ENCODE peak calls at places on chromosomes 1 and 21, in ten cellular contexts. A is cardiac fibroblast; E is A549; U is fibroblast of lung; R is esophagus muscularis mucosa; F is OCI-LY7; V is SK-N-SH; H is NB4; Z is left lung; Q is CD8-positive, alpha-beta T cell. B is an unnamed sample.

GRCh38 chr1:233355841-233356704 is 28.5 kb downstream of the MAP3K21 start:
- DNase-seq in A (no peak), E (no peak), U (no peak), R (no peak), F (peak), V (no peak), H (no peak), Z (no peak), Q (no peak), B (peak)

GRCh38 chr1:198123146-198123545 is 33.7 kb upstream of the NEK7 start:
- DNase-seq in A (peak), E (no peak), U (peak), R (no peak), F (no peak), V (no peak), H (no peak), Z (no peak), Q (no peak), B (no peak)

GRCh38 chr1:227893696-227894305 is 53.9 kb downstream of the WNT9A start:
- DNase-seq in A (no peak), E (no peak), U (no peak), R (no peak), F (no peak), V (no peak), H (no peak), Z (peak), Q (no peak), B (no peak)

GRCh38 chr1:202615501-202616354 is 94.5 kb downstream of the SYT2 start:
- DNase-seq in A (peak), E (no peak), U (peak), R (no peak), F (peak), V (peak), H (peak), Z (no peak), Q (no peak), B (peak)

GRCh38 chr1:159922499-159923202 is 2.7 kb downstream of the TAGLN2 start:
- DNase-seq in A (peak), E (peak), U (peak), R (no peak), F (peak), V (peak), H (no peak), Z (no peak), Q (no peak), B (no peak)

GRCh38 chr1:156308078-156308477 is 9.0 kb upstream of the VHLL start:
- DNase-seq in A (peak), E (no peak), U (peak), R (no peak), F (no peak), V (no peak), H (no peak), Z (no peak), Q (no peak), B (no peak)

GRCh38 chr21:16870116-16870515 is 642.7 kb upstream of the CXADR start:
- DNase-seq in A (peak), E (no peak), U (no peak), R (no peak), F (no peak), V (no peak), H (no peak), Z (no peak), Q (no peak), B (no peak)

GRCh38 chr1:229132706-229133105 is 138.2 kb upstream of the RAB4A start:
- DNase-seq in A (no peak), E (no peak), U (no peak), R (no peak), F (no peak), V (no peak), H (no peak), Z (no peak), Q (no peak), B (no peak)

GRCh38 chr1:224052767-224053166 is 61.1 kb upstream of the FBXO28 start:
- DNase-seq in A (peak), E (no peak), U (peak), R (no peak), F (no peak), V (no peak), H (no peak), Z (no peak), Q (no peak), B (no peak)

GRCh38 chr1:245875581-245876263 is 631.4 kb downstream of the SMYD3 start:
- DNase-seq in A (no peak), E (no peak), U (peak), R (no peak), F (no peak), V (peak), H (no peak), Z (no peak), Q (no peak), B (no peak)

GRCh38 chr1:1290238-1290731 is 10.0 kb downstream of the SCNN1D start:
- DNase-seq in A (no peak), E (peak), U (peak), R (no peak), F (peak), V (peak), H (peak), Z (no peak), Q (peak), B (no peak)

GRCh38 chr1:12650001-12650421 is 6.1 kb downstream of the AADACL4 start:
- DNase-seq in A (peak), E (no peak), U (peak), R (no peak), F (no peak), V (no peak), H (no peak), Z (no peak), Q (no peak), B (no peak)

GRCh38 chr1:153774036-153774435 is 1.2 kb upstream of the SLC27A3 start:
- DNase-seq in A (no peak), E (no peak), U (no peak), R (no peak), F (no peak), V (no peak), H (peak), Z (no peak), Q (no peak), B (no peak)

GRCh38 chr1:26597629-26598039 is 68.1 kb downstream of the RPS6KA1 start:
- DNase-seq in A (peak), E (peak), U (peak), R (no peak), F (peak), V (peak), H (peak), Z (no peak), Q (no peak), B (no peak)

GRCh38 chr1:184118051-184118450 is 66.5 kb downstream of the TSEN15 start:
- DNase-seq in A (peak), E (peak), U (peak), R (no peak), F (no peak), V (no peak), H (no peak), Z (no peak), Q (no peak), B (no peak)

GRCh38 chr1:31299365-31299764 is 2.5 kb downstream of the ZCCHC17 start:
- DNase-seq in A (peak), E (no peak), U (peak), R (no peak), F (no peak), V (no peak), H (peak), Z (no peak), Q (no peak), B (no peak)

GRCh38 chr1:12215118-12215517 is 14.7 kb upstream of the VPS13D start:
- DNase-seq in A (no peak), E (no peak), U (no peak), R (no peak), F (no peak), V (no peak), H (no peak), Z (no peak), Q (no peak), B (no peak)

GRCh38 chr1:29196863-29197589 is 15.3 kb upstream of the SRSF4 start:
- DNase-seq in A (peak), E (peak), U (peak), R (no peak), F (no peak), V (no peak), H (no peak), Z (no peak), Q (no peak), B (no peak)

GRCh38 chr1:20483833-20484525 is 2.0 kb downstream of the CAMK2N1 start:
- DNase-seq in A (peak), E (peak), U (peak), R (no peak), F (no peak), V (peak), H (no peak), Z (peak), Q (no peak), B (no peak)

GRCh38 chr1:99674665-99675064 is 28.8 kb downstream of the PALMD start:
- DNase-seq in A (peak), E (no peak), U (no peak), R (no peak), F (no peak), V (no peak), H (no peak), Z (no peak), Q (no peak), B (no peak)

GRCh38 chr1:221794079-221794670 is 52.3 kb upstream of the DUSP10 start:
- DNase-seq in A (peak), E (no peak), U (peak), R (no peak), F (no peak), V (no peak), H (no peak), Z (no peak), Q (no peak), B (peak)

GRCh38 chr1:162988869-162989268 is 80.3 kb upstream of the RGS4 start:
- DNase-seq in A (no peak), E (no peak), U (no peak), R (no peak), F (no peak), V (no peak), H (no peak), Z (no peak), Q (no peak), B (no peak)

GRCh38 chr1:60850084-60850483 is 232.3 kb upstream of the NFIA start:
- DNase-seq in A (no peak), E (no peak), U (no peak), R (no peak), F (no peak), V (no peak), H (no peak), Z (no peak), Q (no peak), B (no peak)

GRCh38 chr1:184437306-184437705 is 50.5 kb downstream of the C1orf21 start:
- DNase-seq in A (no peak), E (no peak), U (no peak), R (no peak), F (no peak), V (no peak), H (no peak), Z (no peak), Q (no peak), B (no peak)

GRCh38 chr1:169361281-169361680 is 6.3 kb downstream of the NME7 start:
- DNase-seq in A (peak), E (no peak), U (peak), R (no peak), F (no peak), V (no peak), H (no peak), Z (peak), Q (no peak), B (no peak)

GRCh38 chr1:42943166-42943565 is 15.5 kb downstream of the SLC2A1 start:
- DNase-seq in A (no peak), E (peak), U (peak), R (no peak), F (no peak), V (no peak), H (no peak), Z (peak), Q (no peak), B (no peak)

GRCh38 chr1:3473381-3473844 is 18.9 kb downstream of the ARHGEF16 start:
- DNase-seq in A (peak), E (no peak), U (peak), R (no peak), F (no peak), V (no peak), H (peak), Z (peak), Q (no peak), B (no peak)

GRCh38 chr1:52142220-52143153 is 598 bp downstream of the ZFYVE9 start:
- DNase-seq in A (peak), E (peak), U (peak), R (no peak), F (peak), V (peak), H (peak), Z (peak), Q (peak), B (no peak)

GRCh38 chr21:38037416-38037815 is 121.2 kb upstream of the KCNJ6 start:
- DNase-seq in A (peak), E (peak), U (peak), R (no peak), F (no peak), V (no peak), H (no peak), Z (no peak), Q (no peak), B (no peak)

GRCh38 chr1:212241445-212242287 is 43.5 kb upstream of the PPP2R5A start:
- DNase-seq in A (no peak), E (no peak), U (no peak), R (no peak), F (no peak), V (no peak), H (no peak), Z (no peak), Q (no peak), B (no peak)

GRCh38 chr21:43307677-43308070 is 119.3 kb downstream of the SIK1 start:
- DNase-seq in A (no peak), E (no peak), U (no peak), R (no peak), F (no peak), V (no peak), H (no peak), Z (no peak), Q (no peak), B (no peak)

GRCh38 chr1:207858806-207859205 is 52.1 kb downstream of the CD34 start:
- DNase-seq in A (peak), E (no peak), U (no peak), R (no peak), F (no peak), V (no peak), H (no peak), Z (no peak), Q (no peak), B (no peak)

DNA sequence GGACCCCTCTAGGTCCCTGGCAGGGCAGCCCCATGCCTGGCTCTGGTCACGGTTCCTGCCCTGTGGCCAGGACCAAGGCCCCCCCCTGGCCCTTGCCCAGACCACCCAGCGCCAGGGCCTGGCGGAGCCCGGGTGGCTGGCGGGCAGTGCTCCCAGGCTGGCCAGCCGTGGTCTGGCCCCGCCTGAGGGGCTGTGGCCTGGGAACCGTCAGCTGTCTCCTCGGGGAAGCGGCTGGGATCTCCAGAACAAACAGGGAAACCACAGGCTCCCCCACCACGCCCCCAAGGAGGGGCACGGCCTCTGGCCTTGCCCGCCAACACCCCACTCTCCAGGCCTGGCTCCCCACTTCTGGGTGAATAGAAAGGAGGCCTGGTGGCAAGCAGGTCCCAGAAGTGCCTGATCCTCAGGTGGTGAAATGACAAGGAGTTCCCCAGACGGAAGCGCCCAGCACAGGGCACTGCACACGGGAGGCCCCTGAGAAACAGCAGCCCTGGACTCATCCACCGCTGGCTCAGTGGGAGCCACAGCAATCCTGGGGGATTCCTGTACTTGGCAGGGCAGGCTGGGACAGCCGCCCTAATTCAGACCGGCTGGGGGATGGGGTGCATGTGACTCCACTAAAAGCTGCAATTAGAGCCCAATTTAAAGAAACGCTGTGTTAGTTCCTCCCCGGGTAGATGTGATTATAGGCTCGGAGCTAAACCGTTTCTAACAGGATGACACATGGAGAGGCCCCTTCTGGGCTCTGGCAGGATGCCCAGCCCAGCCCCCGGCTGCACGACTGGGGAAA is 78.8 kb downstream of the RAP1GAP start:
- DNase-seq in A (no peak), E (no peak), U (no peak), R (no peak), F (no peak), V (peak), H (no peak), Z (no peak), Q (no peak), B (no peak)
- H3K4me3 ChIP-seq in A (no peak), E (no peak), U (no peak), R (no peak), F (no peak), V (no peak), H (no peak), Z (no peak), Q (no peak), B (no peak)

GRCh38 chr1:161177936-161178244 is 583 bp upstream of the B4GALT3 start:
- DNase-seq in A (no peak), E (no peak), U (no peak), R (no peak), F (no peak), V (no peak), H (no peak), Z (no peak), Q (no peak), B (no peak)

GRCh38 chr1:161179698-161180097 is 2.4 kb upstream of the B4GALT3 start:
- DNase-seq in A (no peak), E (no peak), U (no peak), R (no peak), F (no peak), V (no peak), H (no peak), Z (no peak), Q (no peak), B (no peak)

GRCh38 chr1:161176468-161177111 is 717 bp downstream of the B4GALT3 start:
- DNase-seq in A (no peak), E (no peak), U (no peak), R (no peak), F (peak), V (no peak), H (no peak), Z (no peak), Q (no peak), B (no peak)

GRCh38 chr1:161175771-161176453 is 1.4 kb downstream of the B4GALT3 start:
- DNase-seq in A (no peak), E (no peak), U (no peak), R (no peak), F (peak), V (no peak), H (no peak), Z (no peak), Q (no peak), B (no peak)

GRCh38 chr1:161177112-161177935 is at the start of gene B4GALT3:
- DNase-seq in A (peak), E (peak), U (peak), R (peak), F (peak), V (peak), H (peak), Z (peak), Q (peak), B (no peak)
- TF ChIP-seq CTCF in A (no peak), E (no peak), U (no peak), R (no peak), F (peak), V (no peak), H (peak), Z (no peak), Q (no peak), B (no peak)

DNA sequence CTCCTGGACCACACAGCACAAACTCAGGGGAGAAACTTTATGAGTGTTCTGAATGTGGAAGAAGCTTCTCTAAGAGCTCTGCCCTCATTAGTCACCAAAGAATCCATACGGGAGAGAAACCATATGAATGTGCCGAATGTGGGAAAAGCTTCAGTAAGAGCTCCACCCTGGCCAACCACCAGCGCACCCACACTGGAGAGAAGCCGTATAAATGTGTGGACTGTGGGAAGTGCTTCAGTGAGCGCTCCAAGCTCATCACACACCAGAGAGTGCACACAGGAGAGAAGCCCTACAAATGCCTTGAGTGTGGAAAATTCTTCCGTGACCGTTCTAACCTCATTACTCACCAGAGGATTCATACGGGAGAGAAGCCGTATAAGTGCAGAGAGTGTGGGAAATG is 22.5 kb downstream of the ZSCAN20 start:
- DNase-seq in A (peak), E (peak), U (no peak), R (no peak), F (no peak), V (no peak), H (no peak), Z (no peak), Q (no peak), B (no peak)
- H3K4me3 ChIP-seq in A (no peak), E (no peak), U (no peak), R (no peak), F (no peak), V (no peak), H (no peak), Z (no peak), Q (no peak), B (no peak)

DNA sequence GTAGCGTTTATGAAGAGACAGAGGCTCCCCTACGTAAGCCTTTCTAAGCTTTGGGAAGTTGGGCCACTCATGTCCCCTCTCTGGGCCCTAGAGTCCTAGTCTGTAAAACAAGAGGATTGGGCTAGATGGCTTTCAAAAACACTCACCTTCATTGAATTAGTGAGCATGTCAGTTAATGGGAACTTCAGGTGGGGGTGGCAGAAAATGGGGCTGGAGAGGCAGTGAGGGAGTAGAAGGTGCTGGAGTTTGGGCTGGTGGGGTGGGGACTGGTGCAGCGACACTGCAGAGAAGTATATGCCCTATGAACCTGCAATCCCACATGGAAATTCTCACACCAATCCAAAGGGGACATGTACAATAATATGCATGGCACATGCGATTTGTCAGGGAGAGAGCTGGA is 182.7 kb downstream of the C1orf94 start:
- DNase-seq in A (no peak), E (no peak), U (no peak), R (no peak), F (no peak), V (no peak), H (no peak), Z (no peak), Q (no peak), B (no peak)
- TF ChIP-seq CTCF in A (no peak), E (no peak), U (no peak), R (no peak), F (no peak), V (no peak), H (no peak), Z (no peak), Q (no peak), B (no peak)

B was measured in GM12864.